ENCODE peak calls at places on chromosomes 16 and 17, in eight cellular contexts. O, B, I, A, E, R, S and V are unnamed samples.

GRCh38 chr17:56681561-56682266 is 88.2 kb downstream of the NOG start:
- DNase-seq in O (no peak), B (no peak), I (no peak), A (no peak), E (no peak), R (no peak), S (no peak), V (no peak)

GRCh38 chr16:68426355-68426652 is 22.0 kb downstream of the SMPD3 start:
- DNase-seq in O (no peak), B (no peak), I (no peak), A (no peak), E (no peak), R (no peak), S (no peak), V (no peak)

GRCh38 chr17:9024497-9024896 is 3.2 kb downstream of the NTN1 start:
- DNase-seq in O (no peak), B (no peak), I (no peak), A (no peak), E (no peak), R (no peak), S (no peak), V (no peak)

GRCh38 chr17:31357831-31358400 is 33.6 kb upstream of the RAB11FIP4 start:
- DNase-seq in O (no peak), B (no peak), I (no peak), A (no peak), E (no peak), R (no peak), S (no peak), V (no peak)

GRCh38 chr17:28738680-28739384 is 5.0 kb upstream of the TRAF4 start:
- DNase-seq in O (no peak), B (peak), I (no peak), A (no peak), E (no peak), R (peak), S (no peak), V (no peak)

GRCh38 chr16:82363026-82363816 is 193.2 kb upstream of the MPHOSPH6 start:
- DNase-seq in O (no peak), B (no peak), I (no peak), A (no peak), E (no peak), R (no peak), S (no peak), V (no peak)

GRCh38 chr17:57211543-57211942 is 44.8 kb upstream of the MSI2 start:
- DNase-seq in O (no peak), B (no peak), I (no peak), A (no peak), E (no peak), R (no peak), S (no peak), V (no peak)

GRCh38 chr17:74539281-74539820 is 6.6 kb downstream of the CD300C start:
- DNase-seq in O (no peak), B (no peak), I (no peak), A (no peak), E (no peak), R (no peak), S (no peak), V (no peak)

GRCh38 chr17:56593741-56594527 is 435 bp downstream of the NOG start:
- DNase-seq in O (no peak), B (peak), I (peak), A (no peak), E (peak), R (no peak), S (peak), V (no peak)

GRCh38 chr16:56192644-56192960 is 1.3 kb downstream of the GNAO1 start:
- DNase-seq in O (no peak), B (no peak), I (no peak), A (no peak), E (no peak), R (no peak), S (no peak), V (no peak)

GRCh38 chr16:21946889-21947635 is 6.1 kb upstream of the UQCRC2 start:
- DNase-seq in O (no peak), B (no peak), I (no peak), A (no peak), E (no peak), R (no peak), S (no peak), V (no peak)

GRCh38 chr16:89371968-89372634 is 118.3 kb downstream of the ANKRD11 start:
- DNase-seq in O (no peak), B (no peak), I (no peak), A (no peak), E (no peak), R (no peak), S (no peak), V (no peak)

GRCh38 chr16:66274335-66275110 is 92.0 kb upstream of the CDH5 start:
- DNase-seq in O (no peak), B (no peak), I (no peak), A (no peak), E (no peak), R (no peak), S (no peak), V (no peak)

GRCh38 chr16:74872302-74872701 is 97.7 kb upstream of the FA2H start:
- DNase-seq in O (no peak), B (no peak), I (no peak), A (no peak), E (no peak), R (no peak), S (no peak), V (no peak)

GRCh38 chr17:17567631-17568030 is 23.9 kb downstream of the PEMT start:
- DNase-seq in O (no peak), B (no peak), I (peak), A (no peak), E (peak), R (no peak), S (peak), V (no peak)